ENCODE peak calls at places on chromosomes 4 and X, in seven cellular contexts. A is WERI-Rb-1; Y is AG09309; Z is HFFc6; V is lower lobe of right lung; R is CD4-positive, alpha-beta T cell; B is neural crest cell. Q is an unnamed sample.

GRCh38 chr4:5965225-5965624 is 53.0 kb downstream of the C4orf50 start:
- DNase-seq in A (no peak), Y (no peak), Z (no peak), V (no peak), R (no peak), B (no peak), Q (no peak)

GRCh38 chr4:151226004-151226932 is 50.7 kb upstream of the PRSS48 start:
- DNase-seq in A (no peak), Y (peak), Z (peak), V (no peak), R (no peak), B (no peak), Q (no peak)

GRCh38 chrX:107673933-107674479 is 45.7 kb downstream of the PRPS1 start:
- DNase-seq in A (no peak), Y (no peak), Z (no peak), V (peak), R (peak), B (no peak), Q (peak)

GRCh38 chr4:114252499-114252898 is 273.1 kb upstream of the ARSJ start:
- DNase-seq in A (no peak), Y (no peak), Z (no peak), V (no peak), R (no peak), B (no peak), Q (no peak)

GRCh38 chr4:128347175-128347868 is 59.7 kb upstream of the PGRMC2 start:
- DNase-seq in A (no peak), Y (no peak), Z (no peak), V (no peak), R (no peak), B (no peak), Q (no peak)

GRCh38 chr4:113645771-113646455 is 115.6 kb downstream of the CAMK2D start:
- DNase-seq in A (no peak), Y (peak), Z (peak), V (no peak), R (no peak), B (no peak), Q (no peak)

GRCh38 chrX:40267334-40268118 is 169.8 kb upstream of the BCOR start:
- DNase-seq in A (no peak), Y (no peak), Z (no peak), V (no peak), R (no peak), B (no peak), Q (no peak)

GRCh38 chr4:71189471-71189870 is 149.3 kb upstream of the SLC4A4 start:
- DNase-seq in A (no peak), Y (no peak), Z (peak), V (no peak), R (no peak), B (no peak), Q (no peak)

GRCh38 chrX:2609431-2610238 is 81.5 kb upstream of the CD99 start:
- DNase-seq in A (no peak), Y (no peak), Z (no peak), V (no peak), R (no peak), B (peak), Q (no peak)

DNA sequence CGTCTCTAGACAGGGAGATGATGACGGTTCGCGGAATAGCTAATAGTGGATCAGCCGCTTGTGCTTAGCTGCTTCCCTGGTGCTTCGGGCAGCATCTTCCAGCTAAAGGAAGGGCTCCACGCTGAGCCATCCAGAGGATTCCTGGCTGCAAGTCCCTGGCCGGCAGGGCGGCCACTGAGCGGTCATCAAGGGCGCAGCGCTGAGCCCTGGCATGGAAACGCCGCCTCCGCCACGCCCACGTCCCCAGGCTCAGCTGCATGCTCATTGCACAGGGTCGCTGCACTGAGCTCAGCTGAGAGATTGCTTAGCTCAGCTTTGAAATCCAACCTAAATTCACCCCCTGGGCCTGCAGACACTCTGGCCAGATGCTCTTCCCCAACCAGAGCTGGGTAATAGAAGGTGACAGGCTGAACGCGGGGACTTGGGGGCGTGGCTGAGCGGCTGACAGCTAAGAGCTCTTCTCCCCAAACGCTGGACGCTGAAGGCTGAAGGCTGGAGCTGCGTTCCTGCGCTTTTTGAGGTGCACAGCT is 118.2 kb upstream of the KIT start:
- DNase-seq in A (peak), Y (no peak), Z (peak), V (peak), R (no peak), B (peak), Q (peak)
- TF ChIP-seq CTCF in A (peak), Y (peak), Z (peak), V (no peak), R (no peak), B (peak), Q (peak)

GRCh38 chr4:8379771-8380170 is 60.8 kb downstream of the ACOX3 start:
- DNase-seq in A (no peak), Y (no peak), Z (no peak), V (no peak), R (no peak), B (no peak), Q (no peak)

GRCh38 chr4:8379281-8379680 is 61.2 kb downstream of the ACOX3 start:
- DNase-seq in A (no peak), Y (no peak), Z (no peak), V (peak), R (no peak), B (no peak), Q (no peak)

GRCh38 chr4:8377103-8378075 is 63.1 kb downstream of the ACOX3 start:
- DNase-seq in A (no peak), Y (no peak), Z (no peak), V (no peak), R (no peak), B (no peak), Q (no peak)

GRCh38 chr4:8378101-8378724 is 62.3 kb downstream of the ACOX3 start:
- DNase-seq in A (no peak), Y (no peak), Z (no peak), V (no peak), R (no peak), B (no peak), Q (no peak)

GRCh38 chr4:8378776-8379175 is 61.7 kb downstream of the ACOX3 start:
- DNase-seq in A (no peak), Y (no peak), Z (no peak), V (no peak), R (no peak), B (no peak), Q (no peak)
- TF ChIP-seq CTCF in A (no peak), Y (no peak), Z (no peak), V (no peak), R (no peak), B (no peak), Q (no peak)

GRCh38 chr4:86891785-86892638 is at the start of gene C4orf36:
- DNase-seq in A (peak), Y (no peak), Z (peak), V (peak), R (peak), B (peak), Q (peak)
- TF ChIP-seq CTCF in A (no peak), Y (no peak), Z (no peak), V (no peak), R (no peak), B (no peak), Q (no peak)

GRCh38 chr4:15971068-15971801 is 8.3 kb upstream of the FGFBP2 start:
- DNase-seq in A (no peak), Y (no peak), Z (no peak), V (no peak), R (no peak), B (no peak), Q (no peak)

GRCh38 chr4:15976456-15977096 is 13.6 kb upstream of the FGFBP2 start:
- DNase-seq in A (peak), Y (no peak), Z (no peak), V (no peak), R (no peak), B (no peak), Q (no peak)
- TF ChIP-seq CTCF in A (peak), Y (no peak), Z (no peak), V (no peak), R (no peak), B (no peak), Q (no peak)

GRCh38 chrX:22758807-22759481 is 240.8 kb upstream of the DDX53 start:
- DNase-seq in A (no peak), Y (no peak), Z (no peak), V (no peak), R (no peak), B (no peak), Q (no peak)

DNA sequence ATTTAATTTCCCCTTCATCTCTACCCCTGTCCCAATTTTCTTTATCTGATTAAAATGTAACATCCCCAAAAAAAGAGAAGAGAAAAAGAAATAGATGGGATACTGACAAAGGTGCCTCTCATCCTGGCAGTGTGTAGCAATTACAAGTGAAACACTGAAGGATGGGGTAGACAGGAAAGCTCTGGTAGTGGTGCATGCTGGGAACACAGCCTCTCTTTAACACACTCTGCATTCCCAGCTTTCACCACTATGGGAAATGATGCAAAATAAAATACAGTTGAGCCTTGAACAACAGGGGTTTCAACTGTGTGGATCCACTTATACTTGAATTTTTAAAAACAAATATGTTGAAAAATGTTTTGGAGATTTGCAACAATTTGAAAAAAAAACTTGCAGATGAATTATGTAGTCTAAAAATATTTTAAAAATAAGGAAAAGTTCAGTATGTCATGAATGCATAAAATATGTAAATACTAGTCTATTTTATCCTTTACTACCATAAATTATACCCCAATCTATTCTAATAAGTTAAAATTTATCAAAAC is 239.2 kb upstream of the DDX53 start:
- DNase-seq in A (no peak), Y (no peak), Z (no peak), V (no peak), R (no peak), B (no peak), Q (no peak)
- TF ChIP-seq CTCF in A (no peak), Y (no peak), Z (no peak), V (no peak), R (no peak), B (peak), Q (no peak)

GRCh38 chr4:47705326-47705981 is 132.4 kb downstream of the CORIN start:
- DNase-seq in A (no peak), Y (no peak), Z (peak), V (no peak), R (no peak), B (no peak), Q (no peak)
- TF ChIP-seq CTCF in A (peak), Y (peak), Z (peak), V (peak), R (no peak), B (peak), Q (peak)

GRCh38 chr4:155787113-155787710 is 28.4 kb downstream of the GUCY1B1 start:
- DNase-seq in A (peak), Y (no peak), Z (peak), V (no peak), R (no peak), B (peak), Q (peak)
- TF ChIP-seq CTCF in A (peak), Y (peak), Z (peak), V (peak), R (no peak), B (peak), Q (peak)

GRCh38 chrX:7147978-7148824 is at the start of gene PUDP:
- DNase-seq in A (peak), Y (peak), Z (peak), V (peak), R (peak), B (peak), Q (peak)
- TF ChIP-seq CTCF in A (peak), Y (peak), Z (peak), V (peak), R (no peak), B (peak), Q (no peak)

GRCh38 chr4:147839200-147839599 is 107.3 kb downstream of the ARHGAP10 start:
- DNase-seq in A (no peak), Y (no peak), Z (peak), V (no peak), R (no peak), B (no peak), Q (no peak)
- TF ChIP-seq CTCF in A (no peak), Y (no peak), Z (no peak), V (no peak), R (no peak), B (no peak), Q (no peak)